ENCODE peak calls at places on chromosomes 13 and 19, in four cellular contexts. B, V, T and G are unnamed samples.

GRCh38 chr13:27573265-27573664 is 47.1 kb downstream of the LNX2 start:
- DNase-seq in B (no peak), T (peak; percentile 46), V (no peak), G (no peak)

GRCh38 chr19:35615036-35615435 is 2.5 kb downstream of the HAUS5 start:
- DNase-seq in B (no peak), V (no peak), T (no peak), G (no peak)

GRCh38 chr19:29143183-29143582 is 69.8 kb downstream of the UQCRFS1 start:
- DNase-seq in B (no peak), V (no peak), T (no peak), G (no peak)

GRCh38 chr13:32802159-32802558 is 214.1 kb upstream of the KL start:
- DNase-seq in B (no peak), T (no peak), V (no peak), G (no peak)

GRCh38 chr13:28585557-28585956 is 73.4 kb upstream of the POMP start:
- DNase-seq in T (no peak), V (no peak), B (no peak), G (no peak)

GRCh38 chr19:20273951-20274578 is 107.1 kb downstream of the ZNF486 start:
- DNase-seq in V (no peak), T (no peak), B (no peak), G (no peak)

GRCh38 chr19:45558399-45558878 is 26.2 kb downstream of the OPA3 start:
- DNase-seq in T (peak; percentile 73), V (peak; percentile 76), B (peak; percentile 79), G (peak; percentile 71)

GRCh38 chr13:101978546-101979315 is 423.1 kb downstream of the FGF14 start:
- DNase-seq in B (no peak), V (no peak), T (no peak), G (no peak)

GRCh38 chr13:113665582-113666323 is 1.3 kb upstream of the GRK1 start:
- DNase-seq in T (no peak), B (no peak), V (no peak), G (no peak)

GRCh38 chr13:24313449-24313848 is 4.1 kb downstream of the C1QTNF9 start:
- DNase-seq in T (no peak), B (no peak), V (no peak), G (no peak)

GRCh38 chr13:45162194-45162593 is 38.7 kb downstream of the KCTD4 start:
- DNase-seq in V (no peak), T (no peak), B (no peak), G (no peak)

GRCh38 chr13:45166858-45167257 is 34.0 kb downstream of the KCTD4 start:
- DNase-seq in B (no peak), T (no peak), V (no peak), G (no peak)

GRCh38 chr13:45168555-45168930 is 32.3 kb downstream of the KCTD4 start:
- DNase-seq in V (no peak), T (no peak), B (no peak), G (no peak)

GRCh38 chr13:45167611-45168554 is 33.0 kb downstream of the KCTD4 start:
- DNase-seq in V (no peak), T (no peak), B (no peak), G (no peak)

GRCh38 chr13:45162821-45163220 is 38.0 kb downstream of the KCTD4 start:
- DNase-seq in T (no peak), V (no peak), B (no peak), G (no peak)
- TF ChIP-seq JUND in T (no peak), V (no peak), B (no peak), G (no peak)

DNA sequence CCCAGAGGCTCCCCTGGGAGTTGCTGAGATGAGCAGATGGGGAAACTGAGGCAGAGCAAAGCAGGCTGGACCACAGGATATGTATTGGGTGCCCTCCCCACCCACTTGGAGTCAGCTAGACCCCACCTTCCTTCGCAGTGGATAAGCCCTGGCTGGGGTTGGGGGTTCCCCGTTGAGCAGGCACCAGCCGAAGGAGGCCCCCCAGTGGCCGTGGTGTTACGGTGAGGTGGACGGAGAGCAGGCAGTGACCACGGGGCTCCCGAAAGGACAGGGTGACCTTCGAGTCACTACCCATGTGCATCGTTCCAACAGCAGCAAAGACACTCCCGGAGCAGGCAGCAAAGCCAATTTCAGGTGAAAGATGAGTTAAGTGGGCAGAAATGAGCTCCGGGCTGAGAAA is 62.4 kb upstream of the ADGRE5 start:
- DNase-seq in T (no peak), V (peak; percentile 57), B (peak; percentile 80), G (no peak)
- TF ChIP-seq JUND in T (no peak), V (no peak), B (no peak), G (no peak)

GRCh38 chr19:2050991-2051770 is at the start of gene MKNK2:
- DNase-seq in V (peak; percentile 87), B (peak; percentile 99), T (peak; percentile 64), G (peak; percentile 85)
- TF ChIP-seq JUND in V (peak; percentile 56), B (no peak), T (peak; percentile 3), G (no peak)

GRCh38 chr19:17687857-17688784 is at the start of gene UNC13A:
- DNase-seq in T (no peak), V (peak; percentile 88), B (peak; percentile 98), G (peak; percentile 70)

GRCh38 chr19:17688853-17689595 is 870 bp upstream of the UNC13A start:
- DNase-seq in V (no peak), B (peak; percentile 64), T (no peak), G (no peak)

GRCh38 chr19:17686027-17686511 is 2.1 kb downstream of the UNC13A start:
- DNase-seq in B (no peak), T (no peak), V (peak; percentile 53), G (no peak)

GRCh38 chr19:17686592-17687042 is 1.5 kb downstream of the UNC13A start:
- DNase-seq in V (peak; percentile 88), B (peak; percentile 85), T (no peak), G (peak; percentile 23)

GRCh38 chr19:17687141-17687856 is 855 bp downstream of the UNC13A start:
- DNase-seq in V (no peak), B (peak; percentile 73), T (no peak), G (no peak)
- TF ChIP-seq JUND in V (no peak), B (no peak), T (no peak), G (no peak)